ENCODE peak calls at places on chromosomes 16 and 17, in seven cellular contexts. D is H1, M is HepG2, P is HCT116, W is K562, I is SK-N-SH, B is GM12878. X is an unnamed sample.

GRCh38 chr17:37828313-37829124 is 83.7 kb upstream of the HNF1B start:
- DNase-seq in D (no peak), M (no peak), P (no peak), W (peak; percentile 78), I (no peak), B (no peak), X (no peak)

GRCh38 chr16:65178151-65178550 is 56.3 kb upstream of the CDH11 start:
- DNase-seq in D (no peak), M (no peak), P (no peak), W (no peak), I (no peak), B (no peak), X (no peak)

GRCh38 chr16:89366561-89367537 is 123.5 kb downstream of the ANKRD11 start:
- DNase-seq in D (no peak), M (no peak), P (no peak), W (no peak), I (peak; percentile 23), B (no peak), X (no peak)

GRCh38 chr17:63698381-63698885 is 1.5 kb downstream of the LIMD2 start:
- DNase-seq in D (peak; percentile 57), M (no peak), P (no peak), W (no peak), I (no peak), B (no peak), X (no peak)

GRCh38 chr17:80058311-80058955 is 22.0 kb downstream of the CCDC40 start:
- DNase-seq in D (no peak), M (no peak), P (no peak), W (no peak), I (no peak), B (no peak), X (no peak)

GRCh38 chr17:19485800-19486340 is 47.8 kb upstream of the SLC47A1 start:
- DNase-seq in D (no peak), M (no peak), P (no peak), W (no peak), I (no peak), B (no peak), X (no peak)

GRCh38 chr16:5036228-5037156 is 2.8 kb upstream of the NAGPA start:
- DNase-seq in D (peak; percentile 79), M (peak; percentile 74), P (no peak), W (peak; percentile 31), I (no peak), B (no peak), X (no peak)

GRCh38 chr16:89525146-89525913 is 17.1 kb downstream of the SPG7 start:
- DNase-seq in D (no peak), M (no peak), P (no peak), W (no peak), I (no peak), B (no peak), X (no peak)

GRCh38 chr17:57068222-57068658 is 16.8 kb upstream of the AKAP1 start:
- DNase-seq in D (no peak), M (no peak), P (no peak), W (peak; percentile 91), I (no peak), B (no peak), X (peak; percentile 60)

DNA sequence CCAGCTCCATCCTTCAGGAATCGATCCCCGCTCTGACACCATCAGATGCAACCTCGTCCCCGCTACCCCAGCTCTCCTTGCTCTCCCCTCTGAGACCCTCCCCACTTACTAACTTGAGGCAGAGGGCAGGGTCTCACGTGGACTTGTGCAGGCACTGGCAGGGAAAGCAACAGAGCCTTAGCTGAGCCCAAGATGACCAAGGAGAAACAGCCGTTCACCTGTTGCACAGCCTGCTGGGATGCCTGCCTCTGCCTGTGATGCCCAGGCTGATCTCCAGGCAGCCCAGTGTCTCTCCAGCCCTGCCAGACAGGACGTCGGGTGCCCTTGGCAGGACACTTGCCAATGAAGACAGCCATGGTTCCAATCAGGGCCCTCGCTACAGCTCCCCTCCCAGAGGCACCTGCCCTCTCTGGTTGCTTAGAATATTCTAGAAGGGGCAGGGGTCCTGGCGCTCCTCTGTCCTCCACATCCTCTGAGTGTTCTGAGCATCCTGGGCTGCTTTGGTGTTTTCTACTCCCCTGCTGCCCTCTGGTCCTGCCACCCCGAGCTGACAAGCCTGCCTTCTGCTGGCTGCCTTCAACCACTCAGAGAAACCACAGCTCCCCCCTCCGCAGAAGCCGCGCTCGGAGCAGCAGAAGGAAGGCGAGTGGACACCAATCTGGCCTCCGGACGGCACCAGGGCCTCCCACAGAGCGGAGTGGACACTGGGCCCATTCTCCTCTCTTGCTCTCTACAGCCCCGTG is 6.7 kb downstream of the CEP295NL start:
- DNase-seq in D (no peak), M (no peak), P (no peak), W (no peak), I (peak; percentile 39), B (no peak), X (no peak)
- TF ChIP-seq JUND in D (no peak), M (no peak), P (no peak), W (no peak), I (no peak), B (no peak), X (no peak)

DNA sequence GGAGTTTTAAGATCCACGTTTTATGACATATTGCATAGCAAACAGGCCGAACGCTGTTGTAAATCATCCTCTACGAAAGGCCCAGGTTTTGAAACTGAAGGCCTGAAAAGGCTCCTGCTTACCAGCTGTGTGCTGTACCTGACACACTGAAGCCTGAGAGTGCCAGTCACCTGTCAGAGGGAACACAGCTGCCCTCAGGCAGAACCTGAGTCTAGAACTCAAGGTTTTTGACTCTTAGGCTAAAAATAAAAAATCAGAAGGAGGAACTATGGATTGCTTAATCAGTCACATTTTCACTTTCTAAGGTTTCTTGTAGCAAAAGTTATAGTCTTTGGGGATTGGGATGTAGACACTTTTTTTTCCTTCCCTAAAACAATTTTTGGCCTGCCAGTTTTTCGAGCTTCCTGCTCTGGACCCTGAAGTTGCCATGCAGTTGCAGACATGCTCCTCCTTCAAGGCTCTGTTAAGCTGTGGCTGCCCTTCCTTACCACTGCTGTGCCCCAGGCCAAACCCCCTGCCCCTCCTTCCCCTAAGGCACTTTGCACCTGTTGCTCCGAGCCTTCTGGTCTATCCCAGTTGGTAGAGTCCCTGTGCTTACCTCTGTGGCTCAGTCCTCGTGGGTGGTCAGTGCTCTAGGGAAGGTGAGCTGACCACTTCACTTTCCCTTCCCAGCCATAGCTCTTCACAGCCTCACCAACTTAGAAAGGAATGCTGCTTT is 56.6 kb downstream of the TENT4B start:
- DNase-seq in D (no peak), M (no peak), P (no peak), W (no peak), I (no peak), B (no peak), X (no peak)
- TF ChIP-seq JUND in D (no peak), M (no peak), P (no peak), W (no peak), I (no peak), B (no peak), X (no peak)

GRCh38 chr17:82445542-82445941 is 5.0 kb downstream of the CYBC1 start:
- DNase-seq in D (no peak), M (no peak), P (no peak), W (no peak), I (peak; percentile 36), B (no peak), X (no peak)
- TF ChIP-seq JUND in D (no peak), M (no peak), P (no peak), W (no peak), I (no peak), B (no peak), X (no peak)

DNA sequence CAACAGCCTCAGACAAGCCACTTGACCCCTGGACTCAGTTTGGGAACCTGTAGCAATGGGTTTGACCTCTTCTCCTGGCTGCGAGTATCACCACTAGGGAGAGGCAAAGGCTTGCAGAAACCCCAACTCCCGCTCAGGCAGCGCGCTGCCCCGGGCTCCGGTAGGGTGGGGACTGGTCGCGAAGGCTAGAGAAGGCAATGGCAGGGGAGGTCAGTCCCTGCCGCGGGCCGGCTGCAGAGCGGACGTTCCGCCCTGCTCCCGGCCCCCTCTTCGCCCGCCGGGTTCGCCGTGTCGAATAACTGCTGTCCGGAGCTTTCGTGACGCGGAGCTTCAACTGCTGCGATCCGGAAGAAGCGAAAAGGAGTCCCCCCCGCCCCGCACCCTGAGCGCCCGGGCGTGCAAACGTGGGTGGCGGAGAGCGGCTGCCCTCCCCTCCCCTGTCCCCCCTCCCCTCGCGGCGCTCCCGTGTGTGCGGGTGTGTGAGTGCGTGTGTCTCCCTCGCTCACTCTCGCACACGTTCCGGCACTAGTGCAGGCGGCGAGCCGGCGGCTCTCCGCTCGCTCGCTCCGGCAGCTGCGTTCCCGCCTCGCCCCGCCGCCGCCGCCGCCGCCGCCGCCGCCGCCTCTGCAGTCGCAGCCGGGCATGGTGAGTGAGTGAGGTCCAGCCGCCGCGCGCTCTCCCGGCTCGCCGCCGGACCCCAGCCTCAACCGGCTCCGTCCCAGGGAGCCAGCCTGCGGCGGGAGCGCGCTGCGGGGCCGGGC is 792 bp upstream of the SHISA6 start:
- DNase-seq in D (peak; percentile 61), M (no peak), P (no peak), W (no peak), I (peak; percentile 54), B (no peak), X (no peak)
- TF ChIP-seq JUND in D (no peak), M (no peak), P (no peak), W (no peak), I (no peak), B (no peak), X (no peak)

X was measured in T47D.